ENCODE peak calls at places on chromosomes 5 and 9, in nine cellular contexts. L is stomach; J is H9; W is cardiac fibroblast; P is activated T-cell treated with anti-CD3 and anti-CD28 coated beads for 24 hours; A is iPS-NIHi11; N is brain microvascular endothelial cell; Q is G401; U is stimulated activated CD8-positive, alpha-beta memory T cell treated with anti-CD3 and anti-CD28 coated beads, Interleukin-15, amount 100 ng/mL, for 48 hours. K is an unnamed sample.

GRCh38 chr5:76082790-76083554 is at the start of gene SV2C:
- DNase-seq in L (peak; percentile 41), J (peak; percentile 49), W (peak; percentile 1), P (peak; percentile 15), A (peak; percentile 66), N (no peak), Q (no peak), U (no peak), K (no peak)

GRCh38 chr5:180071418-180072255 is at the start of gene RNF130:
- DNase-seq in L (peak; percentile 95), J (peak; percentile 91), W (peak; percentile 96), P (peak; percentile 84), A (peak; percentile 97), N (peak; percentile 81), Q (peak; percentile 83), U (peak; percentile 87), K (peak; percentile 65)

GRCh38 chr9:93220627-93221425 is 36.9 kb downstream of the WNK2 start:
- DNase-seq in L (no peak), J (no peak), W (no peak), P (no peak), A (no peak), N (no peak), Q (no peak), U (no peak), K (no peak)

GRCh38 chr5:172979778-172980177 is 3.8 kb upstream of the ATP6V0E1 start:
- DNase-seq in L (no peak), J (no peak), W (no peak), P (no peak), A (no peak), N (peak; percentile 58), Q (no peak), U (no peak), K (no peak)

GRCh38 chr5:171492781-171493180 is 73.3 kb downstream of the FGF18 start:
- DNase-seq in L (no peak), J (peak; percentile 61), W (peak; percentile 37), P (no peak), A (peak; percentile 80), N (no peak), Q (no peak), U (no peak), K (no peak)

GRCh38 chr9:7976167-7976755 is 176.7 kb upstream of the DMAC1 start:
- DNase-seq in L (no peak), J (no peak), W (no peak), P (peak; percentile 48), A (no peak), N (no peak), Q (no peak), U (peak; percentile 51), K (peak; percentile 26)

GRCh38 chr9:137035937-137036336 is 4.0 kb upstream of the FUT7 start:
- DNase-seq in L (no peak), J (no peak), W (no peak), P (no peak), A (no peak), N (no peak), Q (no peak), U (no peak), K (no peak)

GRCh38 chr9:12838546-12838945 is 63.7 kb downstream of the LURAP1L start:
- DNase-seq in L (no peak), J (no peak), W (peak; percentile 59), P (no peak), A (no peak), N (peak; percentile 11), Q (no peak), U (no peak), K (no peak)

GRCh38 chr9:21854594-21854993 is 52.2 kb downstream of the MTAP start:
- DNase-seq in L (peak; percentile 75), J (no peak), W (peak; percentile 65), P (no peak), A (no peak), N (peak; percentile 70), Q (no peak), U (no peak), K (no peak)

GRCh38 chr5:74576941-74577456 is 63.5 kb downstream of the ENC1 start:
- DNase-seq in L (no peak), J (no peak), W (peak; percentile 66), P (no peak), A (no peak), N (peak; percentile 69), Q (no peak), U (no peak), K (no peak)

GRCh38 chr5:76081811-76082783 is 1.1 kb upstream of the SV2C start:
- DNase-seq in L (no peak), J (peak; percentile 35), W (no peak), P (no peak), A (peak; percentile 31), N (no peak), Q (no peak), U (no peak), K (no peak)

GRCh38 chr5:51859624-51860023 is 476.4 kb downstream of the ISL1 start:
- DNase-seq in L (no peak), J (no peak), W (no peak), P (no peak), A (no peak), N (no peak), Q (no peak), U (no peak), K (no peak)

GRCh38 chr5:99104538-99105132 is 175.8 kb upstream of the CHD1 start:
- DNase-seq in L (no peak), J (no peak), W (peak; percentile 54), P (no peak), A (peak; percentile 43), N (no peak), Q (peak; percentile 38), U (no peak), K (no peak)

GRCh38 chr5:39158127-39158593 is 61.2 kb downstream of the FYB1 start:
- DNase-seq in L (peak; percentile 30), J (no peak), W (peak; percentile 44), P (no peak), A (no peak), N (peak; percentile 23), Q (no peak), U (no peak), K (no peak)

GRCh38 chr9:73996844-73997243 is 500.3 kb upstream of the RORB start:
- DNase-seq in L (no peak), J (no peak), W (no peak), P (no peak), A (no peak), N (no peak), Q (no peak), U (no peak), K (no peak)

GRCh38 chr9:104992696-104993095 is 64.7 kb upstream of the ABCA1 start:
- DNase-seq in L (no peak), J (no peak), W (peak; percentile 48), P (no peak), A (no peak), N (peak; percentile 81), Q (no peak), U (no peak), K (no peak)

GRCh38 chr5:164002653-164003052 is 497.2 kb downstream of the MAT2B start:
- DNase-seq in L (no peak), J (no peak), W (no peak), P (no peak), A (no peak), N (no peak), Q (no peak), U (no peak), K (no peak)

GRCh38 chr5:32805966-32806626 is 95.0 kb downstream of the NPR3 start:
- DNase-seq in L (no peak), J (no peak), W (peak; percentile 59), P (no peak), A (no peak), N (peak; percentile 87), Q (no peak), U (no peak), K (no peak)

GRCh38 chr5:39578887-39579497 is 154.2 kb upstream of the DAB2 start:
- DNase-seq in L (no peak), J (no peak), W (peak; percentile 63), P (no peak), A (no peak), N (no peak), Q (peak; percentile 15), U (no peak), K (no peak)

GRCh38 chr5:82734291-82734690 is 342.9 kb downstream of the TMEM167A start:
- DNase-seq in L (no peak), J (no peak), W (peak; percentile 27), P (no peak), A (no peak), N (no peak), Q (no peak), U (no peak), K (no peak)

GRCh38 chr9:115114541-115114940 is 3.4 kb downstream of the TNC start:
- DNase-seq in L (no peak), J (no peak), W (no peak), P (no peak), A (no peak), N (no peak), Q (no peak), U (no peak), K (no peak)

GRCh38 chr5:59254055-59254687 is 639.4 kb downstream of the PDE4D start:
- DNase-seq in L (no peak), J (no peak), W (no peak), P (no peak), A (no peak), N (no peak), Q (no peak), U (no peak), K (no peak)

GRCh38 chr9:13744233-13744954 is 464.9 kb upstream of the MPDZ start:
- DNase-seq in L (no peak), J (no peak), W (no peak), P (no peak), A (no peak), N (no peak), Q (no peak), U (no peak), K (no peak)

GRCh38 chr9:2740616-2741015 is 23.3 kb downstream of the KCNV2 start:
- DNase-seq in L (no peak), J (no peak), W (peak; percentile 17), P (no peak), A (no peak), N (peak; percentile 21), Q (no peak), U (no peak), K (no peak)

GRCh38 chr9:37806271-37806670 is 5.7 kb downstream of the DCAF10 start:
- DNase-seq in L (no peak), J (no peak), W (no peak), P (no peak), A (no peak), N (no peak), Q (no peak), U (no peak), K (no peak)